ENCODE peak calls at places on chromosomes 13 and 19, in seven cellular contexts. W is naive thymus-derived CD8-positive, alpha-beta T cell; I is cardiac fibroblast; G is lung; Q is hippocampal formation; T is GM13977; E is fibroblast of the conjunctiva. L is an unnamed sample.

GRCh38 chr13:50229935-50230334 is 214.7 kb downstream of the KCNRG start:
- DNase-seq in W (no peak), I (no peak), G (no peak), Q (no peak), T (no peak), E (no peak), L (no peak)

GRCh38 chr19:48918801-48919247 is 14.7 kb upstream of the DHDH start:
- DNase-seq in W (no peak), I (no peak), G (no peak), Q (no peak), T (no peak), E (no peak), L (no peak)

GRCh38 chr19:4066176-4066606 is 508 bp downstream of the ZBTB7A start:
- DNase-seq in W (peak), I (no peak), G (no peak), Q (no peak), T (no peak), E (no peak), L (peak)

GRCh38 chr19:3163230-3163886 is 15.2 kb upstream of the S1PR4 start:
- DNase-seq in W (peak), I (peak), G (peak), Q (peak), T (peak), E (no peak), L (peak)

GRCh38 chr13:76387561-76387960 is 498.6 kb downstream of the KCTD12 start:
- DNase-seq in W (no peak), I (no peak), G (no peak), Q (no peak), T (no peak), E (no peak), L (no peak)

GRCh38 chr13:110576736-110577476 is 15.4 kb upstream of the RAB20 start:
- DNase-seq in W (no peak), I (no peak), G (no peak), Q (no peak), T (no peak), E (no peak), L (no peak)

GRCh38 chr19:39299832-39300231 is 3.6 kb downstream of the IFNL1 start:
- DNase-seq in W (no peak), I (no peak), G (no peak), Q (no peak), T (no peak), E (no peak), L (no peak)

GRCh38 chr13:54643863-54644262 is 1615.2 kb downstream of the OLFM4 start:
- DNase-seq in W (no peak), I (no peak), G (no peak), Q (no peak), T (no peak), E (no peak), L (no peak)